ENCODE peak calls at places on chromosomes 13 and 19, in seven cellular contexts. Z is left cardiac atrium; A is NCI-H446; S is A549; D is stimulated activated CD4-positive, alpha-beta T cell treated with anti-CD3 and anti-CD28 coated beads, Interleukin-1b, Interleukin-23, amount 100 ng/mL, for 24 hours; V is activated CD4-positive, CD25-positive, alpha-beta regulatory T cell; J is stimulated activated CD8-positive, alpha-beta memory T cell treated with anti-CD3 and anti-CD28 coated beads, Interleukin-12 subunit alpha, Interleukin-12 subunit beta, amount 100 ng/mL, for 4 hours. R is an unnamed sample.

GRCh38 chr19:55632463-55632834 is 8.1 kb upstream of the ZNF784 start:
- DNase-seq in Z (peak), A (peak), S (peak), D (peak), V (peak), J (peak), R (peak)

GRCh38 chr13:101841687-101842086 is 389.2 kb downstream of the ITGBL1 start:
- DNase-seq in Z (no peak), A (no peak), S (no peak), D (no peak), V (no peak), J (no peak), R (no peak)

GRCh38 chr19:39398297-39398864 is 7.2 kb downstream of the MED29 start:
- DNase-seq in Z (peak), A (no peak), S (peak), D (no peak), V (no peak), J (peak), R (no peak)

GRCh38 chr19:19866599-19867248 is 1.0 kb downstream of the ZNF253 start:
- DNase-seq in Z (peak), A (no peak), S (no peak), D (peak), V (peak), J (peak), R (no peak)

GRCh38 chr13:59677966-59678814 is 485.5 kb downstream of the DIAPH3 start:
- DNase-seq in Z (no peak), A (peak), S (peak), D (no peak), V (no peak), J (no peak), R (peak)

GRCh38 chr19:48963371-48964204 is 1.5 kb upstream of the FTL start:
- DNase-seq in Z (peak), A (no peak), S (peak), D (no peak), V (peak), J (peak), R (no peak)

GRCh38 chr13:40193290-40194203 is 472.9 kb downstream of the FOXO1 start:
- DNase-seq in Z (peak), A (no peak), S (no peak), D (no peak), V (no peak), J (no peak), R (no peak)

GRCh38 chr19:342801-343421 is 1.7 kb downstream of the MIER2 start:
- DNase-seq in Z (peak), A (no peak), S (no peak), D (no peak), V (no peak), J (no peak), R (no peak)

GRCh38 chr19:34171539-34171876 is 796 bp upstream of the LSM14A start:
- DNase-seq in Z (no peak), A (no peak), S (no peak), D (no peak), V (peak), J (no peak), R (no peak)

GRCh38 chr13:23365652-23366051 is 67.8 kb downstream of the SACS start:
- DNase-seq in Z (no peak), A (no peak), S (no peak), D (no peak), V (no peak), J (no peak), R (no peak)

GRCh38 chr13:42047561-42048322 is 706 bp upstream of the DGKH start:
- DNase-seq in Z (peak), A (peak), S (peak), D (no peak), V (no peak), J (no peak), R (no peak)

GRCh38 chr13:113616991-113617749 is 32.6 kb downstream of the TFDP1 start:
- DNase-seq in Z (no peak), A (no peak), S (no peak), D (no peak), V (no peak), J (no peak), R (no peak)